ENCODE peak calls at places on chromosome 10, in six cellular contexts. R, W, E, H, Y and D are unnamed samples.

GRCh38 chr10:119489572-119490326 is 52.8 kb downstream of the RGS10 start:
- DNase-seq in R (no peak), W (peak), E (no peak), H (peak), Y (peak), D (peak)

GRCh38 chr10:58797356-58797755 is 284.7 kb downstream of the BICC1 start:
- DNase-seq in R (no peak), W (no peak), E (no peak), H (no peak), Y (no peak), D (no peak)

GRCh38 chr10:483266-483665 is 206.2 kb downstream of the DIP2C start:
- DNase-seq in R (no peak), W (no peak), E (no peak), H (no peak), Y (no peak), D (no peak)

GRCh38 chr10:61262486-61263261 is 190.5 kb downstream of the TMEM26 start:
- DNase-seq in R (no peak), W (no peak), E (no peak), H (no peak), Y (no peak), D (no peak)

GRCh38 chr10:130167707-130168106 is 31.5 kb downstream of the GLRX3 start:
- DNase-seq in R (no peak), W (no peak), E (no peak), H (no peak), Y (no peak), D (no peak)

GRCh38 chr10:108060246-108060645 is 895.7 kb upstream of the SORCS1 start:
- DNase-seq in R (no peak), W (no peak), E (peak), H (no peak), Y (no peak), D (no peak)

GRCh38 chr10:125222515-125222914 is 62.2 kb upstream of the CTBP2 start:
- DNase-seq in R (no peak), W (no peak), E (no peak), H (no peak), Y (no peak), D (no peak)

GRCh38 chr10:49164587-49165188 is 23.5 kb downstream of the TMEM273 start:
- DNase-seq in R (no peak), W (no peak), E (no peak), H (no peak), Y (peak), D (no peak)

GRCh38 chr10:129730272-129730992 is 233.6 kb downstream of the EBF3 start:
- DNase-seq in R (no peak), W (no peak), E (no peak), H (no peak), Y (no peak), D (no peak)

GRCh38 chr10:103659674-103660363 is 166.3 kb downstream of the NEURL1 start:
- DNase-seq in R (peak), W (peak), E (peak), H (peak), Y (peak), D (peak)

GRCh38 chr10:88156341-88156740 is 292.9 kb downstream of the PTEN start:
- DNase-seq in R (no peak), W (no peak), E (peak), H (no peak), Y (no peak), D (no peak)

GRCh38 chr10:117884592-117884991 is 162.1 kb downstream of the RAB11FIP2 start:
- DNase-seq in R (no peak), W (no peak), E (no peak), H (no peak), Y (no peak), D (no peak)

GRCh38 chr10:78215645-78216044 is 182.0 kb downstream of the RPS24 start:
- DNase-seq in R (peak), W (peak), E (no peak), H (peak), Y (no peak), D (peak)

GRCh38 chr10:34524369-34525091 is 290.6 kb downstream of the PARD3 start:
- DNase-seq in R (no peak), W (no peak), E (no peak), H (no peak), Y (no peak), D (no peak)

GRCh38 chr10:46547881-46548780 is 8.3 kb downstream of the GPRIN2 start:
- DNase-seq in R (no peak), W (no peak), E (no peak), H (no peak), Y (no peak), D (peak)

GRCh38 chr10:22427890-22428571 is 82.7 kb downstream of the SPAG6 start:
- DNase-seq in R (no peak), W (no peak), E (peak), H (no peak), Y (no peak), D (no peak)

GRCh38 chr10:52563361-52563760 is 209.2 kb downstream of the MBL2 start:
- DNase-seq in R (no peak), W (no peak), E (no peak), H (no peak), Y (no peak), D (no peak)

GRCh38 chr10:6583447-6583846 is 3.4 kb upstream of the PRKCQ start:
- DNase-seq in R (no peak), W (no peak), E (no peak), H (no peak), Y (peak), D (no peak)

GRCh38 chr10:8095962-8096361 is 41.5 kb downstream of the GATA3 start:
- DNase-seq in R (no peak), W (no peak), E (no peak), H (no peak), Y (no peak), D (no peak)

GRCh38 chr10:102159051-102159597 is 6.9 kb downstream of the NOLC1 start:
- DNase-seq in R (no peak), W (no peak), E (peak), H (no peak), Y (no peak), D (no peak)

GRCh38 chr10:127044191-127044590 is 139.0 kb downstream of the DOCK1 start:
- DNase-seq in R (peak), W (no peak), E (no peak), H (no peak), Y (no peak), D (no peak)

GRCh38 chr10:92826061-92826460 is 22.3 kb upstream of the EXOC6 start:
- DNase-seq in R (no peak), W (no peak), E (no peak), H (no peak), Y (no peak), D (no peak)

GRCh38 chr10:103154464-103155299 is 38.4 kb downstream of the NT5C2 start:
- DNase-seq in R (no peak), W (no peak), E (no peak), H (no peak), Y (no peak), D (no peak)

GRCh38 chr10:49831352-49832040 is 69.4 kb upstream of the OGDHL start:
- DNase-seq in R (no peak), W (no peak), E (no peak), H (no peak), Y (no peak), D (no peak)

GRCh38 chr10:114748270-114748669 is 73.3 kb upstream of the FHIP2A start:
- DNase-seq in R (no peak), W (no peak), E (no peak), H (no peak), Y (no peak), D (no peak)

GRCh38 chr10:24324651-24325050 is 115.7 kb downstream of the KIAA1217 start:
- DNase-seq in R (no peak), W (no peak), E (no peak), H (no peak), Y (no peak), D (no peak)